ENCODE peak calls at places on chromosomes 16 and 17, in eight cellular contexts. S, V, U, C, G, M, H and A are unnamed samples.

GRCh38 chr17:67293251-67294203 is 48.5 kb upstream of the HELZ start:
- DNase-seq in S (no peak), V (peak), U (peak), C (peak), G (peak), M (peak), H (no peak), A (no peak)

GRCh38 chr16:13076878-13077277 is 175.5 kb downstream of the SHISA9 start:
- DNase-seq in S (no peak), V (no peak), U (no peak), C (no peak), G (no peak), M (no peak), H (no peak), A (no peak)

GRCh38 chr17:6567528-6568185 is 11.3 kb upstream of the PITPNM3 start:
- DNase-seq in S (no peak), V (no peak), U (peak), C (no peak), G (peak), M (no peak), H (peak), A (no peak)

GRCh38 chr16:1081734-1082265 is 9.3 kb downstream of the SSTR5 start:
- DNase-seq in S (no peak), V (no peak), U (no peak), C (no peak), G (no peak), M (no peak), H (no peak), A (no peak)

GRCh38 chr17:76199466-76199865 is 40.8 kb downstream of the RNF157 start:
- DNase-seq in S (no peak), V (no peak), U (no peak), C (no peak), G (no peak), M (no peak), H (no peak), A (no peak)

GRCh38 chr17:4357030-4357635 is 9.3 kb downstream of the UBE2G1 start:
- DNase-seq in S (no peak), V (no peak), U (no peak), C (no peak), G (no peak), M (no peak), H (no peak), A (no peak)

GRCh38 chr16:20383106-20384029 is 21.2 kb downstream of the PDILT start:
- DNase-seq in S (peak), V (peak), U (peak), C (peak), G (peak), M (peak), H (peak), A (no peak)

GRCh38 chr16:52002021-52002420 is 544.9 kb downstream of the TOX3 start:
- DNase-seq in S (no peak), V (no peak), U (no peak), C (no peak), G (no peak), M (no peak), H (no peak), A (no peak)

GRCh38 chr16:74309789-74310781 is 13.5 kb downstream of the PSMD7 start:
- DNase-seq in S (no peak), V (peak), U (peak), C (peak), G (peak), M (peak), H (no peak), A (no peak)

DNA sequence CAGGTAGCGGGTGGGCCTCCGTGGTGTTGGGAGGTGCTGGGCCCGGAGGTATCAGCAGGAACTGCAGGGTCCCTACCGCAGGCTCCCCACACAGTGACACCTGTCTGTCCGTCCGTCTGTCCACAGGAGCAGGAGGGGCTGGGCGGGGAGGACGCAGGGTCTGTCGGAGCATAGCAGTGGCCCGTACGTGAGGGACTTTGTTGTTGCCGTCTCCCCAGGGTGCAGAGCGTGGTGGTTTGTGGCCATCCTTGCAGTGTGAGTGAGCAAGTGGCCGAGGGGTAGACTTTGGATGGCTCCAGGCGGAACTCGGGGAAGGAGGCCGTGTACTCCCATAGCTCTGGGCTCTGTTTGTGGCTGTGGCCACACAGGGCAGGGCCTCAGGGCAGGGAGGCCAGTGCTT is 40.8 kb upstream of the ZNF750 start:
- DNase-seq in S (no peak), V (no peak), U (no peak), C (no peak), G (no peak), M (no peak), H (no peak), A (no peak)
- H3K27ac ChIP-seq in S (no peak), V (no peak), U (no peak), C (no peak), G (no peak), M (no peak), H (no peak), A (no peak)

DNA sequence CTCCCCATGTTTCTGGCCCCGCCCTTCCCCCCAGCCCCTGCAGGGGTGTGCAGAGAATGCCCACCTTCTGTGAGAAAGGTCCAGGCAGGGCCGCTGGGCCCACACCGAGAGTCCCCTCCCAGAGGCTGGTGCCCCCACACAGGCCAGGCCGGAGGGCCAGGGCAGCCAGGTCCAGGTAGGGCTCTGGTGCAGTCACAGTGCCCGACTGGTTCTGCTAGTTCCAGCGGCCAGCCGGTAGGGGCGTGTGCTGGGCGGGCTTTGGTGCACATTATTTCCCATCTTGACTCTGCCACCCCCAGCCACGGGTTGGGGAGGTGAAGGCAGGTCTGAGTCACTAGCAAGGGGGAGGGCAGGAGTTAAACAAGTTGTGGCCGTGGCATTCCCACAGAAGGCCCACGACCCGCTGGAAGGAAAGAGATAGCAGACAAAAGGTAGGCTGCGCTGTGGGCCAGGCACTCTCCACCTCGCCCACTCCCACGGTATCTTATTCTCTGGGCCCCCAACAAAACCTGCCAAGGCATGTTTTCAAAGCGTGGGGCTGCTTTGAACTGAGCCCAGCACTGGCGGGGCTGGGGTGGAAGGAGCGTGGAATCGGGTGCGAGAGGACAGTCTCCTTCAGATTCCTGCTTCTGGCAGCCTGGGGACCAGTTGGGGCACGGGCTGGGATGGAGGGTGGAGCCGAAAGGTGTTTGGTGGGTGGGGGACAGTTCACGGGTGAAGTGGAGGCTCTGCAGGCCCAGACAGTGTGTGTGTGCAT is 1.9 kb downstream of the EPN3 start:
- DNase-seq in S (no peak), V (peak), U (peak), C (peak), G (peak), M (no peak), H (no peak), A (no peak)
- H3K27ac ChIP-seq in S (peak), V (peak), U (no peak), C (peak), G (no peak), M (no peak), H (peak), A (peak)

GRCh38 chr16:3948378-3948995 is 68.0 kb upstream of the CREBBP start:
- DNase-seq in S (no peak), V (no peak), U (no peak), C (no peak), G (no peak), M (no peak), H (no peak), A (no peak)

GRCh38 chr16:3949287-3949686 is 68.8 kb upstream of the CREBBP start:
- DNase-seq in S (no peak), V (no peak), U (no peak), C (no peak), G (no peak), M (no peak), H (no peak), A (no peak)

GRCh38 chr16:3951861-3952332 is 71.4 kb upstream of the CREBBP start:
- DNase-seq in S (no peak), V (no peak), U (no peak), C (no peak), G (no peak), M (no peak), H (no peak), A (no peak)

GRCh38 chr16:3950343-3951193 is 70.1 kb upstream of the CREBBP start:
- DNase-seq in S (no peak), V (peak), U (no peak), C (peak), G (peak), M (no peak), H (no peak), A (no peak)

GRCh38 chr16:3949946-3950342 is 69.4 kb upstream of the CREBBP start:
- DNase-seq in S (no peak), V (no peak), U (no peak), C (no peak), G (no peak), M (no peak), H (no peak), A (no peak)
- H3K27ac ChIP-seq in S (no peak), V (no peak), U (no peak), C (peak), G (no peak), M (no peak), H (no peak), A (no peak)

GRCh38 chr16:84995666-84996065 is 15.7 kb downstream of the ZDHHC7 start:
- DNase-seq in S (no peak), V (no peak), U (no peak), C (no peak), G (no peak), M (no peak), H (no peak), A (no peak)
- H3K27ac ChIP-seq in S (peak), V (peak), U (peak), C (peak), G (peak), M (no peak), H (peak), A (peak)

DNA sequence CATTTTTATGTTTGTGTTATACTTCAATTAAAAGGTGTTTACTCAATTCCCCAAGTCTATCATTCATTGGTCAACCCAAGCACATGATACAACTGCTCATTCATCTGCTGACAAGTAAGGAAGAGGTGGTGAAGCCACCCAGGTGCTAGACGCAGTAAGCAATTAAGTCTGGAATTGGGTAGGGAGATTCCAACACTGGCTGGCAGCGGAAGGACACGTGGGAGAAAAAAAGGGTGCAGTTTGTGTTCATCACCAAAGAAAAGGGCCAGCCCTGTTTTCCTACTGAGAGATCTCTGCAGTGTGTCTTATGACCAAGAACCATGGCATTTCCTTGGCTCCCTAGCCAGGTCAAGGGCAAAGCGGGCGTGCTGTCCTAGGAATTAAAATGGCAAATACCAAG is 11.8 kb upstream of the ZNF23 start:
- DNase-seq in S (no peak), V (no peak), U (no peak), C (no peak), G (no peak), M (no peak), H (peak), A (peak)
- H3K27ac ChIP-seq in S (peak), V (no peak), U (no peak), C (no peak), G (no peak), M (no peak), H (no peak), A (peak)

GRCh38 chr17:74631468-74632195 is 8.1 kb upstream of the CD300E start:
- DNase-seq in S (no peak), V (no peak), U (no peak), C (peak), G (peak), M (no peak), H (no peak), A (no peak)

GRCh38 chr17:74633261-74633783 is 9.8 kb upstream of the CD300E start:
- DNase-seq in S (no peak), V (no peak), U (no peak), C (no peak), G (no peak), M (no peak), H (no peak), A (no peak)

GRCh38 chr17:74635418-74635817 is 11.9 kb upstream of the CD300E start:
- DNase-seq in S (no peak), V (no peak), U (peak), C (no peak), G (no peak), M (peak), H (no peak), A (no peak)

GRCh38 chr17:74632196-74632540 is 8.6 kb upstream of the CD300E start:
- DNase-seq in S (no peak), V (no peak), U (peak), C (no peak), G (no peak), M (no peak), H (no peak), A (no peak)

DNA sequence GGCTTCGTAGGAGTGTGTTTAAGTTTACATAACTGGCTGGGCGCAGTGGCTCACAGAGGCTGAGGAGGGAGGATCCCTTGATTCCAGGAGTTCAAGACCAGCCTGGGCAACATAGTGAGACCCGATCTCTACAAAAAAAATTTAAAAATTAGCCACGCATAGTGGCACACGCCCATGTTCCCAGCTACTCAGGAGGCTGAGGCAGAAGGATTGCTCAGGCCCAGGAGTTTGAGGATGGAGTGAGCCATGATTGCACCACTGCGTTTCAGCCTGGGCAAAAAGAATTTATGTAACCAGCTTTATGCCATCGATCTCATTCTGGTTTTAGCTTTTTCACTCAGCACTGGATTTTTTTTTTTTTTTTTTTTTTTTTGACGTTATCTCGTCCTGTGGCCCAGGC is 9.1 kb upstream of the CD300E start:
- DNase-seq in S (no peak), V (no peak), U (no peak), C (no peak), G (no peak), M (no peak), H (no peak), A (no peak)
- H3K27ac ChIP-seq in S (no peak), V (no peak), U (peak), C (no peak), G (no peak), M (no peak), H (no peak), A (no peak)

DNA sequence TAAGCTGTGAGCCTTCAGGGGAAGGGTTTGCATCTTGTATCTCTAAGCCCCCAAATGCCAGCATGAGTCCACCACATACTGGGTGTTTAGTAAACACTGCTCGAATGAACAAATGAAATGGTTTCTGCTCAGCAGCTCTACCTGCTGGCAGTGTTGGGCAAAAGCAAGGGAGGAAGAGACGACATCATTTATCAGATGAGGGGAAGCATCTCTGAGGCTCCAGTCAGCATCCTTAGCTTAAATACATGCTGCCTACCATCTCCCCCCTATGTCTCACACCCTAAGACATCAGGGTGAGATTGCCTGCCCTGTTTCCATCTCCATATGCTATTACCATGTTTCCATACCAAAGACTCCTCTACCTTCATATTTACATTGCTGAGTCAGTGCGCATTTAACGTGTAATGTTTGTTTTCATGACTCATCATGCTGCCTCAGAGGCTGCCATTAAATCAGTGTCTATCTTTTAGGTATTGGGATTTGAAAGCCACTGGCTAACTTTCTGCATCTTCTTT is 379.8 kb downstream of the UTP18 start:
- DNase-seq in S (no peak), V (peak), U (peak), C (no peak), G (no peak), M (no peak), H (peak), A (peak)
- H3K27ac ChIP-seq in S (no peak), V (peak), U (no peak), C (no peak), G (no peak), M (no peak), H (no peak), A (no peak)

DNA sequence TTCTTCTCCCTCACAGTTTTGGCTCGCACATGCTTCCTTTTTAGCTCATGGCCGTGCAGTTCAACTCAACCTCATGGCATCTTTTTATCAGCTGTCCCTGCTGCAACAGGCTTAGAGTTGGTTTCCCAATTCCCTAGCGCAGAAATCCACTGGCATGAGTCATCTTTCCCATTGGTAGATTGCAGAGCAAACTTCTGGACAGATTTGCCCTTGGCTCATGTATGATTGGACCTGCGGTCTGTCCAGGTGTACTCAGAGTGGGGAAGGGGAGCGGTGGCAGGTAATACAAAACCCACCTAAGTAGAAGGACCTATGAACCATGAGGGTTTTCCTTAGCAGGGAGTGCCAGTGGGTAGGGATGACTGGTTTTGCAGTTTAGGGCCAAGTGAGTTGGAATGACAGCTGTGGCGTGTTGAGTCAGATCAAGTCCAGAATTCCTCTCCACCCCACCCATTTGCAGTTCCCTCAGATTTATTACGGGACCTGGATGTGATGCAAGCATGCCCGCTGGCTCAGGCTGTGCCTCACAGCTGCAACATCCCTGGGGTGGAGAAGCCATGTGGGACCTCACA is 584.7 kb downstream of the WWOX start:
- DNase-seq in S (peak), V (peak), U (no peak), C (peak), G (peak), M (no peak), H (peak), A (peak)
- H3K27ac ChIP-seq in S (peak), V (no peak), U (no peak), C (no peak), G (no peak), M (no peak), H (peak), A (peak)

GRCh38 chr17:37740861-37741260 is 4.0 kb downstream of the HNF1B start:
- DNase-seq in S (no peak), V (no peak), U (no peak), C (no peak), G (no peak), M (no peak), H (no peak), A (no peak)

GRCh38 chr17:37741334-37742113 is 3.3 kb downstream of the HNF1B start:
- DNase-seq in S (no peak), V (no peak), U (no peak), C (no peak), G (peak), M (no peak), H (no peak), A (no peak)

GRCh38 chr17:37742762-37743611 is 1.9 kb downstream of the HNF1B start:
- DNase-seq in S (no peak), V (peak), U (peak), C (peak), G (peak), M (peak), H (no peak), A (no peak)

GRCh38 chr17:37743612-37743874 is 1.3 kb downstream of the HNF1B start:
- DNase-seq in S (no peak), V (peak), U (no peak), C (peak), G (no peak), M (no peak), H (no peak), A (no peak)

DNA sequence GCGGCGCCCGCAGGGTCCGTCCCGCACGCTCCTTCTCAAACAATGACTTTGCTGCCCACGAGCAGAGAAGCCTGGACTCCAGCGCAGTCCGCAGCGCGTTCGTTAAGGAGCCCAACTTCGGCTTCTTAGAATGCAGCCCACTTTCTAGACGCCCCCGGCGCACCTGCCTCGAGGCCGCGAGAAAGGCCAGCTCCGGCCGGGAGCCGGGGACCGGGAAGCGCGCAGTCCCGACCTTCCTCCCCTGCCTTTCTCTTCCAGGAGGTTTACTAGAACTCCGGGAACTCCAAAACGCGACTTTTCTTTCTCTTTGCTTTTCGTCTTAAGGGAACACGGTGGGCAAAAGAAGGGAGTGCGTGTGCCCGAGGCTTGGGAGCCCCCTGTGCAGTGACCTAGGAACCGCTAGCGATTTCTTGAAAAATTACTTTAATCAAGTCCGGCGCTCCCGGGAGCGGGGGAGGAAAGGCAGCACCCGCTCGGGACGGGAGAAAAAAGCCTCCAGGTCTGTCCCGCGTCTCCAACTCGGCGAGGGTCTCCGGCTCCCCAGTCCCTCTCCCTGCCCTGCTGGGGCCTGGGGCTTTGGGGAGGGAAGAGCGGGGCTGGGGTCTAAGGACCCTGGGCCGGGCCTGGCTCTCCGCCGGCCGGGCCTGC is 2.6 kb downstream of the HNF1B start:
- DNase-seq in S (no peak), V (peak), U (peak), C (no peak), G (peak), M (peak), H (no peak), A (no peak)
- H3K27ac ChIP-seq in S (no peak), V (peak), U (no peak), C (peak), G (peak), M (no peak), H (no peak), A (peak)